ENCODE peak calls at places on chromosomes 1 and 21, in four cellular contexts. A is tibial artery, N is SK-N-SH, E is AG04450. T is an unnamed sample.
A peak's percentile ranks its signal among the peaks of the same experiment; 100 is the strongest.

GRCh38 chr1:74053407-74053806 is 144.6 kb downstream of the LRRIQ3 start:
- DNase-seq in A (no peak), N (no peak), E (no peak), T (no peak)

GRCh38 chr1:55559802-55560201 is 344.6 kb upstream of the USP24 start:
- DNase-seq in A (no peak), N (no peak), E (no peak), T (no peak)

GRCh38 chr1:44014365-44015104 is 16.7 kb downstream of the SLC6A9 start:
- DNase-seq in N (no peak), A (no peak), E (no peak), T (no peak)

GRCh38 chr1:78831731-78832360 is 174.7 kb downstream of the ADGRL4 start:
- DNase-seq in E (peak; percentile 59), A (no peak), N (no peak), T (no peak)

GRCh38 chr1:31036749-31037500 is 28.6 kb downstream of the PUM1 start:
- DNase-seq in A (no peak), E (no peak), N (no peak), T (no peak)

GRCh38 chr1:23578311-23578996 is 19.2 kb upstream of the ID3 start:
- DNase-seq in E (no peak), A (no peak), N (no peak), T (no peak)

GRCh38 chr1:211632808-211633522 is 42.5 kb downstream of the NEK2 start:
- DNase-seq in N (no peak), A (peak; percentile 76), E (peak; percentile 45), T (peak; percentile 71)

GRCh38 chr1:98364544-98364943 is 297.0 kb upstream of the SNX7 start:
- DNase-seq in N (no peak), E (no peak), A (no peak), T (no peak)

GRCh38 chr1:39387452-39387851 is 104.0 kb upstream of the BMP8A start:
- DNase-seq in A (no peak), E (peak; percentile 81), N (no peak), T (no peak)

GRCh38 chr1:144101397-144102050 is 129.7 kb upstream of the FAM72C start:
- DNase-seq in E (no peak), N (no peak), A (peak; percentile 75), T (peak; percentile 26)

GRCh38 chr1:178055779-178056471 is 38.0 kb upstream of the RASAL2 start:
- DNase-seq in N (no peak), E (no peak), A (no peak), T (no peak)

GRCh38 chr1:97693601-97694000 is 227.2 kb downstream of the DPYD start:
- DNase-seq in N (no peak), E (no peak), A (no peak), T (no peak)

GRCh38 chr1:29290414-29290980 is 54.2 kb downstream of the PTPRU start:
- DNase-seq in N (no peak), E (no peak), A (no peak), T (no peak)

GRCh38 chr1:30024411-30025195 is 698.8 kb downstream of the MATN1 start:
- DNase-seq in E (no peak), N (no peak), A (peak; percentile 47), T (no peak)

GRCh38 chr1:100396651-100397050 is 44.3 kb downstream of the CDC14A start:
- DNase-seq in E (no peak), A (no peak), N (no peak), T (no peak)

GRCh38 chr1:32761253-32761877 is 55.8 kb downstream of the YARS1 start:
- DNase-seq in N (peak; percentile 67), A (peak; percentile 78), E (no peak), T (no peak)

GRCh38 chr1:25562101-25562927 is 18.9 kb downstream of the LDLRAP1 start:
- DNase-seq in N (no peak), E (no peak), A (no peak), T (no peak)

GRCh38 chr1:57959727-57960300 is 536.0 kb upstream of the DAB1 start:
- DNase-seq in A (no peak), E (no peak), N (peak; percentile 48), T (no peak)

GRCh38 chr1:55215194-55216021 is at the start of gene USP24:
- DNase-seq in E (no peak), A (peak; percentile 82), N (peak; percentile 95), T (peak; percentile 83)

GRCh38 chr1:164588388-164589341 is 29.7 kb downstream of the PBX1 start:
- DNase-seq in E (peak; percentile 46), N (peak; percentile 48), A (peak; percentile 92), T (peak; percentile 81)

GRCh38 chr1:168535536-168535935 is 8.3 kb downstream of the XCL2 start:
- DNase-seq in E (no peak), N (no peak), A (no peak), T (no peak)

GRCh38 chr1:14887936-14888335 is 265.6 kb upstream of the TMEM51 start:
- DNase-seq in A (no peak), N (no peak), E (no peak), T (no peak)

GRCh38 chr1:205345761-205346160 is 11.0 kb downstream of the KLHDC8A start:
- DNase-seq in N (no peak), A (no peak), E (no peak), T (no peak)
- H3K27me3 ChIP-seq in N (peaks cover 11% of the 10 kb centered on the region), A (peaks cover 69% of the 10 kb centered on the region), E (peaks cover 68% of the 10 kb centered on the region), T (peaks cover 64% of the 10 kb centered on the region)

DNA sequence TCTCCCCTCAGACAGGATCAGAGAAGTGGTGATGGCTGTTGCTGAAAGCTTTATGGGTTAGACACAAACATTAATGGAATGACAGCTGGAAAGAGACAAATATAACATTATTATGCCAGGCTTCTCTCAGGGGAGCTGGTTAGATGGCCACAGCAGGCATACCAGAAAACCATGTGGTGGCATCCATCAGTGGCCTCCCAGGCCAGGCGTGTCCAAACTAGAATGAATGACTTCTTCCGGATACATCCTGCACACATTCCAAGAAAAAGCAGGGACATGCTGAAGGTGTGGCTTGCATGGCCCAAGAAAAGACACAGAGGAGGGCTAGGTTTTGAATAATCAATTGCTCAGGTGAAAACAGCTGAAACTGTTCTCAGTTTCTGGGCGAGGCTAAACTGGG is 63.3 kb upstream of the CTTNBP2NL start:
- DNase-seq in E (no peak), N (no peak), A (no peak), T (no peak)
- H3K27me3 ChIP-seq in E (peaks cover 31% of the 10 kb centered on the region), N (peaks cover 43% of the 10 kb centered on the region), A (peaks cover 5% of the 10 kb centered on the region), T (no peaks in the 10 kb centered on the region)

GRCh38 chr1:170664828-170665617 is 1.1 kb downstream of the PRRX1 start:
- DNase-seq in E (no peak), A (peak; percentile 83), N (peak; percentile 64), T (peak; percentile 55)

GRCh38 chr1:170664283-170664827 is 424 bp downstream of the PRRX1 start:
- DNase-seq in E (no peak), N (peak; percentile 53), A (peak; percentile 74), T (peak; percentile 34)

GRCh38 chr1:170662561-170662971 is 1.4 kb upstream of the PRRX1 start:
- DNase-seq in A (no peak), E (no peak), N (no peak), T (no peak)

GRCh38 chr1:170663011-170663410 is 920 bp upstream of the PRRX1 start:
- DNase-seq in A (no peak), N (no peak), E (no peak), T (no peak)

DNA sequence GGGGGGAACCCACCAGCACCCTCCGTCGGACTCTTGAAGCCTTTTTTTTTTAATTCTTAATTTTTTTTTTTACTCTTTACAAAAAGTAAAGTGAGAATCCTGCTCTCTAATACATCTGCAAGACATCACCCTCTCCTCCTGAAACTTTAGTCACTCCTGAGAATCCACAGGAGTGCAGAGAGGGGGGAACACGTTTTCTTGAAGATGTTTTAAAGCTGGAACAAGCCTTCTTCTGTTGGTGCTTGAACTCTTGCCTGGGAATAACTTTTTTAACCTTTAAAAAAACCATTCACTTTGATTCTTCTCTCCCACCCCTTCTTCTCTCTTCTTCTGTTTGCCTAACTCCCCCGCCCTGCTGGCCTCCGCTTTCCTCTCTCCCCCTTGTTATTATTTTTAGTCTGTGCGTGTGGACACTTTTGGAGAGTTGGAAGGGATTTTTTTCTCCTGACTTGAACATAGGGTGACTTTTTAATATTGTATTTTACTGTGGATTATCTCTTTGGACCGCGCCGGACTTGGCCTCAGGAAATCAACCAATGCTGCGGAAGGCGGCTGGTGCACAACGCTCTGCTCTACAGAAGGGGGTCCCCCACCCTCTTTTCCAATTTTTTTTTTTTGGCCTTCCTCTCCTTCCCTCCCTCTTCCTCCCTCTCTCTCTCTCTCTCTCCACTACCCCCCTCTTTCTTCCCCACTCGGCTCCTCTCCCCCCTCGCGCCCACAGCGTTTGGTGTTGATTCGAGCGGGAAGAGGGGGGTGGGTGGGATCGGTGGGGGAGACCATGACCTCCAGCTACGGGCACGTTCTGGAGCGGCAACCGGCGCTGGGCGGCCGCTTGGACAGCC is at the start of gene PRRX1:
- DNase-seq in E (no peak), A (peak; percentile 76), N (no peak), T (no peak)
- H3K27me3 ChIP-seq in E (no peaks in the 10 kb centered on the region), A (no peaks in the 10 kb centered on the region), N (no peaks in the 10 kb centered on the region), T (peaks cover 94% of the 10 kb centered on the region)

DNA sequence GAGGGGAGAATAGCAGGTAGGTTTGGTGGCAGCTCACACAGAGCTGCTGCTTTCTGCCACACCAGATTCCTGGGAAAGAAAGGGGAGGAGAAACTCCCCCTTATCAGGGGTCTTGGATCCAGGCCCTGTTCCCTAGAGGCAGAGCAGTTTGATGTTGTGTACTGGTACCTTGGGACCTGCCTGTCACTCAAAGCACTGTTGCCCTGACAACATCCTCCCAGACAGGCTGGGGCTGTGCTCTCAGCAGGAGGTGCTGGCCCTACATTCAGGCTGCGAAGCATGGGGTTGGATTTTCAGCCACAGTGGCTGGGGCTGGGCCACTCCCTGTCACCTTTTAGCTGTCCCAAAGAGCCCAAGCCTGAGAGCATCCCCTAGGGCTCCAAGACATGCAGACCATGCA is 187.9 kb downstream of the GRIK3 start:
- DNase-seq in E (no peak), N (peak; percentile 64), A (no peak), T (no peak)
- H3K27me3 ChIP-seq in E (no peaks in the 10 kb centered on the region), N (no peaks in the 10 kb centered on the region), A (peaks cover 37% of the 10 kb centered on the region), T (peaks cover 98% of the 10 kb centered on the region)

DNA sequence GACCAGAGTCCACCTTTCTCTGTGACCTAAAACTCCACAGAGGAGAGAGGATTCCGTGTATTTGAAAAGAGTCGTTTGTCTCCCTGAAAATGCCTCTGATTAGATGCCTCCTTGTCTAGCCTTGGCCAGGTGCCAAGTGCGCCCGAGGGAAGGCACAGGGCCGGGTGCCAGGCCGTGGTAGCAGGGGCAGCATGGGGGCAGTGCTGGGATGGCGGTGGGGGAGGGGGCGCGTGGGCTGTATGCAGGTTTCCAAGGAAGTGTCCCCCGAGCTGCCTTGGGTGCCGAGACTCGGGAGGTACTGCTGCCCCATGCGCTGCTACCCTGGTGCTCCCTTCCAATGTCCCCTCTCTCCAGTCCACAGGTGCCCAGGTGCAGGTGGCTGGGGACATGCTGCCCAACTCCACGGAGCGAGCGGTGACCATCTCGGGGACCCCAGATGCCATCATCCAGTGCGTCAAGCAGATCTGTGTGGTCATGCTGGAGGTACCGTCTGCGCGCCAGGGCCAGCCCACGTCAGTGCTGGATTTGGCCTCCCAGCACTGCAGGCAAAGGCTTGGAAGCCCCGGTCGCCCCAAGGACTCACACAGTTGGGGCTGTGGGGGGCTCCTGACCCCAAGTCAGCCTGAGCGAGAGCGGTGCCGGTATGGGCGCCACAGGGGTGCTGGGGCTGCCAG is 70.9 kb upstream of the COL6A1 start:
- DNase-seq in E (no peak), N (peak; percentile 89), A (no peak), T (no peak)
- H3K27me3 ChIP-seq in E (peaks cover 5% of the 10 kb centered on the region), N (no peaks in the 10 kb centered on the region), A (peaks cover 2% of the 10 kb centered on the region), T (no peaks in the 10 kb centered on the region)

DNA sequence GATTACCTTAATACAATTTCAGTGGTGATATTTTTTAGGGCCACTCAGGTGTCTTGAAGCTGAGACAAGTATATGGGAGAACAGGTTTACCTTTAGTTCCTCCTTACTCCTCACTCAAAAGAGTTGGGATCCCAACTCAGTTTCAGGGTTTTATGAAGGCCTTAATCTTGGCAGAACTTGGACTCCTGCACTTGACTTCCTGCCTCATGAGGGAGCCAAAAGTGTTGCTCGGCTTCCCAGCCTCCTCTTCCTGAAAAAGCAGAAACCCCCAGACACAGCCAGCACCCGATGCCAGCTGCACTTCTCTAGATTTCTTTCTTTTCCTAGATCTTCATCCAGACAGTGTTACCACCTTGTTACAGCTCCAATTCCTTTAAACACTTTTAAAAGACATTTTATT is 70.8 kb upstream of the TMPRSS2 start:
- DNase-seq in N (no peak), E (no peak), A (no peak), T (no peak)
- H3K27me3 ChIP-seq in N (no peaks in the 10 kb centered on the region), E (no peaks in the 10 kb centered on the region), A (peaks cover 12% of the 10 kb centered on the region), T (peaks cover 32% of the 10 kb centered on the region)

T was measured in left ventricle myocardium inferior.